ENCODE peak calls at places on chromosomes 4 and X, in ten cellular contexts. V is activated gamma-delta T cell treated with anti-CD3 and anti-CD28 coated beads, Interleukin-2, amount 50 U/mL, for 16 hours; H is fibroblast of lung; R is lung microvascular endothelial cell; D is ovary; J is naive thymus-derived CD8-positive, alpha-beta T cell; L is left colon; I is stimulated activated CD8-positive, alpha-beta memory T cell treated with anti-CD3 and anti-CD28 coated beads, Interleukin-7, amount 100 ng/mL, for 1 hour; T is A549; B is activated naive CD4-positive, alpha-beta T cell treated with anti-CD3 and anti-CD28 coated beads, Interleukin-2, amount 50 U/mL, for 72 hours. N is an unnamed sample.

GRCh38 chr4:68129793-68130192 is at the start of gene TMPRSS11F:
- DNase-seq in V (no peak), H (no peak), R (no peak), D (no peak), J (no peak), L (no peak), I (no peak), T (no peak), B (no peak), N (peak)

GRCh38 chr4:35608205-35608604 is 636.1 kb downstream of the ARAP2 start:
- DNase-seq in V (no peak), H (no peak), R (no peak), D (no peak), J (no peak), L (no peak), I (no peak), T (no peak), B (no peak), N (no peak)

GRCh38 chr4:120156115-120156718 is 89.6 kb upstream of the MAD2L1 start:
- DNase-seq in V (no peak), H (peak), R (peak), D (no peak), J (no peak), L (no peak), I (no peak), T (peak), B (no peak), N (peak)

GRCh38 chr4:55545681-55546632 is 752 bp downstream of the CLOCK start:
- DNase-seq in V (peak), H (peak), R (peak), D (peak), J (peak), L (peak), I (peak), T (peak), B (peak), N (peak)

GRCh38 chrX:51407520-51408409 is 75.1 kb downstream of the NUDT10 start:
- DNase-seq in V (no peak), H (no peak), R (no peak), D (no peak), J (no peak), L (no peak), I (no peak), T (no peak), B (no peak), N (no peak)

GRCh38 chrX:2320580-2321327 is 180.0 kb downstream of the DHRSX start:
- DNase-seq in V (no peak), H (peak), R (no peak), D (no peak), J (no peak), L (no peak), I (no peak), T (peak), B (no peak), N (no peak)

GRCh38 chr4:185282968-185283367 is 73.6 kb downstream of the SNX25 start:
- DNase-seq in V (no peak), H (peak), R (no peak), D (no peak), J (no peak), L (no peak), I (no peak), T (peak), B (no peak), N (no peak)

GRCh38 chr4:145154573-145154972 is 25.8 kb downstream of the OTUD4 start:
- DNase-seq in V (no peak), H (peak), R (peak), D (no peak), J (no peak), L (no peak), I (no peak), T (peak), B (no peak), N (no peak)

GRCh38 chr4:98861100-98861499 is 67.8 kb downstream of the EIF4E start:
- DNase-seq in V (no peak), H (no peak), R (no peak), D (no peak), J (no peak), L (no peak), I (no peak), T (no peak), B (no peak), N (no peak)

GRCh38 chr4:137749466-137749865 is 217.2 kb upstream of the PCDH18 start:
- DNase-seq in V (no peak), H (peak), R (no peak), D (no peak), J (no peak), L (no peak), I (no peak), T (no peak), B (no peak), N (no peak)

GRCh38 chr4:98516042-98516440 is 142.4 kb downstream of the TSPAN5 start:
- DNase-seq in V (no peak), H (peak), R (peak), D (no peak), J (no peak), L (no peak), I (no peak), T (peak), B (no peak), N (no peak)

GRCh38 chr4:62243895-62244294 is 1043.8 kb downstream of the ADGRL3 start:
- DNase-seq in V (no peak), H (no peak), R (no peak), D (no peak), J (no peak), L (no peak), I (no peak), T (no peak), B (no peak), N (no peak)

GRCh38 chr4:108118505-108118904 is 50.2 kb downstream of the LEF1 start:
- DNase-seq in V (no peak), H (no peak), R (no peak), D (no peak), J (no peak), L (no peak), I (no peak), T (peak), B (no peak), N (peak)

GRCh38 chrX:7170903-7171302 is 22.9 kb upstream of the PUDP start:
- DNase-seq in V (peak), H (no peak), R (peak), D (no peak), J (no peak), L (peak), I (no peak), T (peak), B (no peak), N (no peak)

GRCh38 chr4:90207887-90208454 is 80.8 kb downstream of the CCSER1 start:
- DNase-seq in V (no peak), H (no peak), R (no peak), D (no peak), J (no peak), L (no peak), I (no peak), T (no peak), B (no peak), N (no peak)

GRCh38 chr4:122142687-122143086 is 9.4 kb upstream of the BLTP1 start:
- DNase-seq in V (no peak), H (no peak), R (no peak), D (no peak), J (no peak), L (no peak), I (no peak), T (no peak), B (no peak), N (no peak)

GRCh38 chr4:152605641-152606304 is 69.9 kb upstream of the FBXW7 start:
- DNase-seq in V (no peak), H (peak), R (peak), D (no peak), J (no peak), L (no peak), I (no peak), T (no peak), B (no peak), N (no peak)

GRCh38 chrX:101210630-101211029 is 9.0 kb upstream of the DRP2 start:
- DNase-seq in V (no peak), H (no peak), R (no peak), D (no peak), J (no peak), L (no peak), I (no peak), T (no peak), B (no peak), N (no peak)

GRCh38 chrX:107731831-107732502 is 43.6 kb downstream of the TSC22D3 start:
- DNase-seq in V (no peak), H (peak), R (peak), D (peak), J (no peak), L (peak), I (no peak), T (peak), B (no peak), N (peak)

GRCh38 chr4:80767944-80768343 is 262.6 kb upstream of the BMP3 start:
- DNase-seq in V (no peak), H (peak), R (no peak), D (no peak), J (no peak), L (no peak), I (no peak), T (no peak), B (no peak), N (no peak)

GRCh38 chr4:104416725-104417363 is 77.8 kb downstream of the CXXC4 start:
- DNase-seq in V (no peak), H (no peak), R (no peak), D (no peak), J (no peak), L (peak), I (no peak), T (no peak), B (no peak), N (no peak)

GRCh38 chrX:53321943-53322497 is 40.6 kb upstream of the IQSEC2 start:
- DNase-seq in V (no peak), H (no peak), R (no peak), D (no peak), J (no peak), L (no peak), I (no peak), T (no peak), B (no peak), N (no peak)

GRCh38 chr4:111537861-111538260 is 607.4 kb upstream of the FAM241A start:
- DNase-seq in V (no peak), H (peak), R (no peak), D (no peak), J (no peak), L (no peak), I (no peak), T (no peak), B (no peak), N (no peak)

GRCh38 chr4:181960384-181960783 is 282.8 kb upstream of the TENM3 start:
- DNase-seq in V (no peak), H (no peak), R (no peak), D (no peak), J (no peak), L (no peak), I (no peak), T (no peak), B (no peak), N (no peak)

GRCh38 chrX:16711219-16712115 is 1.0 kb downstream of the CTPS2 start:
- DNase-seq in V (no peak), H (no peak), R (peak), D (no peak), J (no peak), L (no peak), I (no peak), T (no peak), B (no peak), N (no peak)

GRCh38 chrX:65643046-65643785 is 24.2 kb upstream of the MSN start:
- DNase-seq in V (no peak), H (peak), R (peak), D (no peak), J (no peak), L (no peak), I (no peak), T (peak), B (no peak), N (peak)

GRCh38 chrX:125137521-125137920 is 182.2 kb upstream of the TEX13C start:
- DNase-seq in V (no peak), H (no peak), R (no peak), D (no peak), J (no peak), L (no peak), I (no peak), T (no peak), B (no peak), N (no peak)

GRCh38 chr4:9594948-9595347 is 150.7 kb downstream of the DEFB131A start:
- DNase-seq in V (no peak), H (no peak), R (no peak), D (no peak), J (no peak), L (no peak), I (no peak), T (no peak), B (no peak), N (no peak)

GRCh38 chrX:70504772-70505450 is 60.3 kb downstream of the DLG3 start:
- DNase-seq in V (no peak), H (no peak), R (no peak), D (no peak), J (no peak), L (no peak), I (no peak), T (no peak), B (no peak), N (no peak)

GRCh38 chrX:7146703-7147430 is 645 bp upstream of the STS start:
- DNase-seq in V (no peak), H (no peak), R (no peak), D (no peak), J (no peak), L (peak), I (no peak), T (peak), B (no peak), N (peak)

GRCh38 chrX:132819885-132820284 is 138.5 kb downstream of the HS6ST2 start:
- DNase-seq in V (no peak), H (no peak), R (no peak), D (no peak), J (no peak), L (no peak), I (no peak), T (no peak), B (no peak), N (no peak)

GRCh38 chr4:87009095-87009648 is 74.4 kb downstream of the AFF1 start:
- DNase-seq in V (no peak), H (no peak), R (no peak), D (no peak), J (no peak), L (peak), I (no peak), T (no peak), B (no peak), N (no peak)

GRCh38 chr4:39898015-39898414 is 79.7 kb downstream of the PDS5A start:
- DNase-seq in V (no peak), H (no peak), R (no peak), D (no peak), J (no peak), L (no peak), I (no peak), T (no peak), B (no peak), N (no peak)

GRCh38 chr4:96315815-96316214 is 475.9 kb downstream of the PDHA2 start:
- DNase-seq in V (no peak), H (peak), R (no peak), D (no peak), J (no peak), L (no peak), I (no peak), T (no peak), B (no peak), N (no peak)

GRCh38 chr4:38084984-38085383 is 124.8 kb downstream of the PTTG2 start:
- DNase-seq in V (no peak), H (no peak), R (no peak), D (no peak), J (no peak), L (no peak), I (no peak), T (no peak), B (no peak), N (no peak)

GRCh38 chr4:178296669-178297068 is 854.4 kb upstream of the AGA start:
- DNase-seq in V (no peak), H (no peak), R (no peak), D (no peak), J (no peak), L (no peak), I (no peak), T (no peak), B (no peak), N (no peak)

GRCh38 chrX:69161786-69162349 is 3.4 kb downstream of the PJA1 start:
- DNase-seq in V (no peak), H (no peak), R (no peak), D (no peak), J (no peak), L (no peak), I (no peak), T (no peak), B (no peak), N (no peak)

GRCh38 chr4:139315221-139315675 is 13.0 kb upstream of the NDUFC1 start:
- DNase-seq in V (no peak), H (no peak), R (no peak), D (no peak), J (no peak), L (no peak), I (no peak), T (no peak), B (no peak), N (no peak)

N was measured in PC-9.